ENCODE peak calls at places on chromosome 12, in four cellular contexts. P is GM23248, A is adipocyte, U is right cardiac atrium. L is an unnamed sample.

GRCh38 chr12:94649349-94650142 is 811 bp downstream of the TMCC3 start:
- DNase-seq in P (peak; percentile 64), A (peak; percentile 55), U (peak; percentile 49), L (peak; percentile 36)

GRCh38 chr12:111664961-111665865 is 20.5 kb downstream of the BRAP start:
- DNase-seq in P (no peak), A (no peak), U (no peak), L (no peak)

GRCh38 chr12:112686373-112686772 is 105.2 kb upstream of the RPH3A start:
- DNase-seq in P (peak; percentile 19), A (peak; percentile 7), U (no peak), L (peak; percentile 7)

GRCh38 chr12:43805857-43806736 is at the start of gene TWF1:
- DNase-seq in P (peak; percentile 92), A (peak; percentile 93), U (peak; percentile 88), L (peak; percentile 90)

GRCh38 chr12:130973109-130973508 is 19.4 kb downstream of the ADGRD1 start:
- DNase-seq in P (no peak), A (no peak), U (peak; percentile 32), L (no peak)

GRCh38 chr12:31951008-31951407 is 8.2 kb upstream of the RESF1 start:
- DNase-seq in P (no peak), A (no peak), U (no peak), L (no peak)

GRCh38 chr12:116799955-116800354 is 61.8 kb downstream of the RNFT2 start:
- DNase-seq in P (no peak), A (no peak), U (no peak), L (no peak)

GRCh38 chr12:117986705-117987469 is 18.1 kb upstream of the KSR2 start:
- DNase-seq in P (peak; percentile 89), A (peak; percentile 10), U (no peak), L (no peak)

GRCh38 chr12:96211989-96212388 is 17.8 kb downstream of the ELK3 start:
- DNase-seq in P (no peak), A (no peak), U (no peak), L (peak; percentile 55)

DNA sequence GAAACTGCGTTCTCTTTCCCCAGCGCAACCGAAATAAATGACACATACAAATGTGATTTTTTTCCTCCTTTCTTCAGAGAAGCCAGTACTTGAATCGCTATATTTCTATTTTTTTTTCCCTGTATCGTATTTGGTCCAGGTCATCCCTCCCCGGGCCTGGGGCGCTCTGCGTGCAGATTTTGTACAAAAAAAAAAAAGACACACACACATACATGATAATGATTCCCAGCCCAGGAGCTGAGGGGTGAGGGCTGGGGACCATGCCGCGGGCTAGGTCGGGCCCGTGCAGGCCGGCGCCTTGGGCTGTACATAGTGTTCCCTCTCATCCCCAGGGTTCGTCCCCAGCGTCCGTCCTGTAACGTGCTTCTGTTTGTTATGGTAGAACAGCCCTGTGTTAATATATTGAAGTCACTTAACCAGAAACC is 3.0 kb downstream of the HOXC9 start:
- DNase-seq in P (no peak), A (no peak), U (no peak), L (no peak)
- H3K27me3 ChIP-seq in P (no peaks in the 10 kb centered on the region), A (no peaks in the 10 kb centered on the region), U (no peaks in the 10 kb centered on the region), L (peaks cover 19% of the 10 kb centered on the region)

GRCh38 chr12:53743277-53744129 is 8.3 kb downstream of the CISTR start:
- DNase-seq in P (peak; percentile 65), A (peak; percentile 87), U (peak; percentile 40), L (peak; percentile 36)
- H3K4me3 ChIP-seq in P (no peak overlapping the region), A (no peak overlapping the region), U (no peak overlapping the region), L (no peak overlapping the region)

GRCh38 chr12:104421343-104421742 is 35.4 kb upstream of the CHST11 start:
- DNase-seq in P (no peak), A (no peak), U (no peak), L (no peak)
- H3K4me1 ChIP-seq in P (no peaks in the 10 kb centered on the region), A (no peaks in the 10 kb centered on the region), U (no peaks in the 10 kb centered on the region), L (peaks cover 16% of the 10 kb centered on the region)

GRCh38 chr12:132377147-132377546 is 47.8 kb upstream of the GALNT9 start:
- DNase-seq in P (no peak), A (no peak), U (no peak), L (no peak)

GRCh38 chr12:132376464-132376830 is 47.1 kb upstream of the GALNT9 start:
- DNase-seq in P (no peak), A (no peak), U (no peak), L (no peak)

GRCh38 chr12:132380646-132381045 is 51.3 kb upstream of the GALNT9 start:
- DNase-seq in P (no peak), A (no peak), U (no peak), L (peak; percentile 67)

GRCh38 chr12:132379996-132380395 is 50.6 kb upstream of the GALNT9 start:
- DNase-seq in P (no peak), A (no peak), U (peak; percentile 8), L (peak; percentile 73)

GRCh38 chr12:132379576-132379975 is 50.2 kb upstream of the GALNT9 start:
- DNase-seq in P (no peak), A (no peak), U (no peak), L (no peak)
- H3K27me3 ChIP-seq in P (peaks cover 64% of the 10 kb centered on the region), A (peaks cover 56% of the 10 kb centered on the region), U (no peaks in the 10 kb centered on the region), L (no peaks in the 10 kb centered on the region)

DNA sequence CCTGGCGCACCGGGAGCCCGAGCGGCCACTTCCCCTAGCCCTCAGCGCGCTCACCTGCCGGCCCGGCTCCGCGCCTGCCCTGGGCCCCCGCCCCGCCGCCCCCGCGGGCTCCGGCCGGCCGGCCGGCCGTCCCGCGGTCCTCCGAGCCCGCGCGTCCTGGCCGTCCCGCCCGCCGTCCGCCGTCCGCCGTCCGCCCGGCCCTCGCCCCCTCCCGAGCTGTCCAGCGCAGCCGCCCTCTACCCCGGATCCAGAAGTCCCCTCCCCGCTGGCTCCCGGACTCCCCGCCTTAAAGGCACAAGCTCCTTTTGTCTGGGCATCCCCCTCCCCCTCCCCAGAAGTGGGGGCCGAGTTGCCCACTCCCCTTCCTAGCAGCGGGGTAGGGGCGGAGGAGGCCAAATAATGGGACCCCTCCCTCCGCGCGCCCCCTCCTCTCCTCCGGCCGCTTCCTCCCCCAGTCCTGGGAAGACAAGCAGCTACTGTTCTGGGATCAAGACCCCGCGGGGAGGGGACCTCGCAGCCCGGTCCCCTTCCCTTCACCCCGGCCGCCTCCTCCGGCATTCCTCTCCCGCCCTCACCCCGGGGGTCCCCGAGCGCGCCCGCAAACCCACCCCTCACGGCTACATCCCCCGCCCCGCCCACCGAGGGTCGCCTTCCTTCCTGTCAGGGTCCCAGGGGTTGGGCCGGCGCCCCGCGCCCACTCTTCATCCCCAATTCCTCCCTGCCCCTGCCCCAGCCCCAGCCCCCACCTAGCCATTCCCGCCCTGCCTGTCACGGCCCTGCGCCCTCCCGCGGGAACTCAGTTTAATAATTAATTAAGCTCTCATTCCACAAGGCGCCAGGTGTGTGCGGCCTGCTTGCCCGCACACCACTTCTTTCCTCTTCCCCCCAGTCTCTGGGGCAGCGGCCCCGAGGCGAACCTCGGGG is at the start of gene ADCY6:
- DNase-seq in P (peak; percentile 73), A (peak; percentile 91), U (peak; percentile 85), L (peak; percentile 79)
- H3K4me3 ChIP-seq in P (peak within 1 kb of the TSS; percentile 94), A (peak within 1 kb of the TSS; percentile 96), U (peak within 1 kb of the TSS; percentile 99), L (peak within 1 kb of the TSS; percentile 94)

GRCh38 chr12:50699149-50699548 is 64.8 kb upstream of the ATF1 start:
- DNase-seq in P (no peak), A (no peak), U (no peak), L (no peak)
- H3K4me1 ChIP-seq in P (no peaks in the 10 kb centered on the region), A (no peaks in the 10 kb centered on the region), U (no peaks in the 10 kb centered on the region), L (no peaks in the 10 kb centered on the region)

GRCh38 chr12:1533205-1533601 is 61.2 kb downstream of the FBXL14 start:
- DNase-seq in P (peak; percentile 64), A (peak; percentile 42), U (no peak), L (no peak)
- H3K27me3 ChIP-seq in P (no peaks in the 10 kb centered on the region), A (no peaks in the 10 kb centered on the region), U (no peaks in the 10 kb centered on the region), L (peaks cover 5% of the 10 kb centered on the region)

GRCh38 chr12:67208326-67209067 is 60.7 kb upstream of the CAND1 start:
- DNase-seq in P (no peak), A (no peak), U (peak; percentile 15), L (no peak)
- H3K4me3 ChIP-seq in P (no peak overlapping the region), A (no peak overlapping the region), U (peak overlapping the region; percentile 32), L (no peak overlapping the region)

GRCh38 chr12:110366474-110367208 is 36.9 kb downstream of the ANAPC7 start:
- DNase-seq in P (no peak), A (no peak), U (no peak), L (no peak)
- H3K4me1 ChIP-seq in P (no peaks in the 10 kb centered on the region), A (peaks cover 21% of the 10 kb centered on the region), U (no peaks in the 10 kb centered on the region), L (no peaks in the 10 kb centered on the region)

GRCh38 chr12:1844223-1844622 is 23.9 kb downstream of the LRTM2 start:
- DNase-seq in P (no peak), A (no peak), U (no peak), L (no peak)
- H3K27me3 ChIP-seq in P (peaks cover 81% of the 10 kb centered on the region), A (peaks cover 76% of the 10 kb centered on the region), U (no peaks in the 10 kb centered on the region), L (peaks cover 4% of the 10 kb centered on the region)